ENCODE peak calls at places on chromosomes 12 and 14, in four cellular contexts. M is cardiac muscle cell, Q is neuronal stem cell, J is heart left ventricle. R is an unnamed sample.

GRCh38 chr14:69300601-69301221 is 40.8 kb downstream of the GALNT16 start:
- DNase-seq in M (no peak), Q (no peak), J (peak; percentile 30), R (no peak)

GRCh38 chr12:12823811-12824210 is 10.7 kb downstream of the DDX47 start:
- DNase-seq in M (no peak), Q (no peak), J (no peak), R (no peak)

GRCh38 chr12:49959570-49960473 is 1.9 kb upstream of the AQP5 start:
- DNase-seq in M (peak; percentile 40), Q (peak; percentile 60), J (no peak), R (no peak)

GRCh38 chr12:57483466-57483865 is 3.8 kb upstream of the ARHGAP9 start:
- DNase-seq in M (no peak), Q (no peak), J (no peak), R (no peak)

GRCh38 chr12:113222730-113223531 is 1.7 kb downstream of the TPCN1 start:
- DNase-seq in M (no peak), Q (no peak), J (peak; percentile 83), R (no peak)

GRCh38 chr14:51454351-51454750 is 197.4 kb upstream of the FRMD6 start:
- DNase-seq in M (no peak), Q (no peak), J (no peak), R (no peak)

GRCh38 chr12:108722992-108723766 is 8.1 kb downstream of the CORO1C start:
- DNase-seq in M (no peak), Q (no peak), J (no peak), R (no peak)

GRCh38 chr12:72288911-72289310 is 16.7 kb downstream of the TRHDE start:
- DNase-seq in M (no peak), Q (no peak), J (no peak), R (no peak)

GRCh38 chr12:124411953-124412645 is 117.2 kb downstream of the RFLNA start:
- DNase-seq in M (no peak), Q (no peak), J (no peak), R (no peak)
- H3K27ac ChIP-seq in M (peak overlapping the region; percentile 89), Q (no peak overlapping the region), J (peak overlapping the region; percentile 78), R (no peak overlapping the region)

GRCh38 chr14:54444701-54445100 is 3.5 kb upstream of the CNIH1 start:
- DNase-seq in M (no peak), Q (no peak), J (no peak), R (no peak)

GRCh38 chr14:54446201-54446693 is 5.1 kb upstream of the CNIH1 start:
- DNase-seq in M (no peak), Q (no peak), J (no peak), R (peak; percentile 29)

GRCh38 chr14:54447231-54447692 is 6.1 kb upstream of the CNIH1 start:
- DNase-seq in M (no peak), Q (no peak), J (no peak), R (peak; percentile 57)

GRCh38 chr14:54440870-54441868 is at the start of gene CNIH1:
- DNase-seq in M (peak; percentile 96), Q (peak; percentile 93), J (peak; percentile 95), R (peak; percentile 53)

DNA sequence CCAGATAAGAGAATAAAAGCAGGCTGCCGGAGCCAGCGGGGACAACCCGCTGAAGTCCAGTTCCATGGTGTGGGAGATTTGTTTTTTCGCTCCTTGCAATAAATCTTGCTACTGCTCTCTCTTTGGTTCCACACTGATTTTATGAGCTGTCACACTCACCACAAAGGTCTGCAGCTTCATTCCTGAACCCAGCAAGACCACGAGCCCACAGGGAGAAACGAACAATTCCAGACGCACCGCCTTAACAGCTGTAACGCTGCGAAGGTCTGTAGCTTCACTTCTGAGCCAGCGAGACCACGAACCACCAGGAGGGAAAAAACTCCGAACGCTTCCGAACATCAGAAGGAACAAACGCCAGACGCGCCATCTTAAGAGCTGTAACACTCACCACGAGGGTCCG is 2.8 kb upstream of the CNIH1 start:
- DNase-seq in M (no peak), Q (no peak), J (no peak), R (no peak)
- H3K27ac ChIP-seq in M (no peak overlapping the region), Q (no peak overlapping the region), J (no peak overlapping the region), R (no peak overlapping the region)

GRCh38 chr12:116506697-116507064 is 52.5 kb upstream of the MAP1LC3B2 start:
- DNase-seq in M (no peak), Q (no peak), J (no peak), R (no peak)
- H3K27ac ChIP-seq in M (no peak overlapping the region), Q (no peak overlapping the region), J (no peak overlapping the region), R (no peak overlapping the region)

DNA sequence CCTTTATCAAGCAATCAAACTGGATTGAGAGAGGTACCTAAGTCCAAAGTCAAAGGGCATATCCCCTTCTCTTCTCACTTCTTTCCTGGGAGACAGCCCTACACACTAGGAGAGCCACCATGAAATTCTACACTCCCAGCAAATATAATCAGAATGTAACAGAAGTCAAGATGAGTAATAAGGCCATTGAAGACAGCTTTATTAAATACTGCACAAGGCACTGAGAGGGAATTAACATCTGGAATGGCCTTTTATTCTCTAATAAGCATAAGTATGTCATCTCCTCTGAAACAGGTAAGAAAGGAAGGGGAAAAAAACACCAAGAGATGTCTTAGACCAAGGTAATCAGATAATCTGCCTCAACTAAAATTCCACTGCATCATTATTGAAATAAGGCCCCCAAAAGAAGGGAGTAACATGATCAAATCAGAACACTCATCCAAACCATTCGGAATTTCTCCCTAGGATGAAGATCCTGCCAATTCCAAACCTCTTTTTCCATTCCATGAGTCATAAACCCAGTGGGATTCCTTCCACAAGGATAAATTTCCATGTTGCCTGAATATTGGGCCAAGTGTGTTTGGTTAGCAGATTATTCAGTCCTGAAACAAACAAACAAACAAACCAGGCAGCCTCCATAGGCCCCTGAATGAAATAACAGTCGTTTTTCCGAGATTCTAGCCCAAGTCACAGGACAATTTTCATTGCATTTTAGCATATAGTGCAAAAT is 19.9 kb downstream of the SLC35F4 start:
- DNase-seq in M (no peak), Q (no peak), J (no peak), R (no peak)
- H3K27ac ChIP-seq in M (no peak overlapping the region), Q (no peak overlapping the region), J (no peak overlapping the region), R (no peak overlapping the region)

GRCh38 chr12:15787801-15788200 is 1.4 kb downstream of the EPS8 start:
- DNase-seq in M (no peak), Q (no peak), J (no peak), R (no peak)
- H3K27ac ChIP-seq in M (no peak overlapping the region), Q (no peak overlapping the region), J (peak overlapping the region; percentile 88), R (no peak overlapping the region)

GRCh38 chr12:121748218-121748570 is 35.6 kb downstream of the TMEM120B start:
- DNase-seq in M (no peak), Q (no peak), J (no peak), R (no peak)
- H3K27ac ChIP-seq in M (peak overlapping the region; percentile 35), Q (peak overlapping the region; percentile 28), J (no peak overlapping the region), R (no peak overlapping the region)

GRCh38 chr12:32478858-32479257 is 79.5 kb downstream of the FGD4 start:
- DNase-seq in M (no peak), Q (no peak), J (no peak), R (no peak)
- H3K27ac ChIP-seq in M (peak overlapping the region; percentile 6), Q (no peak overlapping the region), J (no peak overlapping the region), R (no peak overlapping the region)

DNA sequence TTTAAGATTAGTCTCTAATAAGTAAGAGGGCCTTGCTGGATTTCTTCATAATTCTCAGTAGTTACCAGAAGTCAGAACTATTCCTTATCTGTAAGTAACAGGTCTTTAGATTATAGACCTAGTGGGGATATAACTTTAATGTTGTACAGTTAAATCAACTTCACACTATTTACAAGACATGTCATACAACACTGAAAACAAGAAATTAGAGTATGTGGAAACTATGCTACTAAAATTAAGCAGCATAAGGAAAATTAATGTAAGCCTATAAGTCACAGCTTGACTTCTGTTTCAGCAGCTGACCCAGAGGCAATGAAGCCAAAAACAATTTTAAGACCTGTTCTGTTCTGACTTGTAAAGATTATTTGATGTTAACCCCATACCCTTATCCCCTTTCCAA is 398.3 kb downstream of the RAD51B start:
- DNase-seq in M (no peak), Q (no peak), J (no peak), R (no peak)
- H3K27ac ChIP-seq in M (no peak overlapping the region), Q (no peak overlapping the region), J (peak overlapping the region; percentile 58), R (no peak overlapping the region)

R was measured in epithelial cell of prostate.